ENCODE peak calls at places on chromosomes 4 and X, in six cellular contexts. H is A549, S is endothelial cell of umbilical vein, X is NB4, B is K562, C is HepG2. A is an unnamed sample.

GRCh38 chr4:98181815-98182214 is 38.5 kb upstream of the STPG2 start:
- DNase-seq in H (peak; percentile 1), S (no peak), B (no peak), X (no peak), C (no peak), A (no peak)

GRCh38 chrX:19661977-19662376 is 146.7 kb upstream of the MAP3K15 start:
- DNase-seq in C (no peak), X (no peak), S (no peak), H (no peak), B (no peak), A (no peak)

GRCh38 chrX:154317391-154318000 is 21.9 kb downstream of the TKTL1 start:
- DNase-seq in S (peak; percentile 14), X (no peak), B (peak; percentile 41), H (peak; percentile 44), C (no peak), A (no peak)

GRCh38 chrX:148947399-148948025 is 447.1 kb downstream of the AFF2 start:
- DNase-seq in S (no peak), X (peak; percentile 1), H (no peak), B (no peak), C (no peak), A (no peak)

GRCh38 chrX:16578218-16578617 is 71.7 kb upstream of the S100G start:
- DNase-seq in H (no peak), B (no peak), C (no peak), S (no peak), X (no peak), A (no peak)

GRCh38 chrX:49059209-49060191 is 701 bp downstream of the CCDC120 start:
- DNase-seq in X (no peak), S (no peak), C (no peak), H (no peak), B (peak; percentile 19), A (no peak)

GRCh38 chrX:12903646-12904045 is 2.8 kb upstream of the TLR8 start:
- DNase-seq in S (no peak), H (no peak), C (no peak), B (no peak), X (no peak), A (no peak)

GRCh38 chrX:134013092-134013497 is 27.7 kb upstream of the GPC3 start:
- DNase-seq in B (no peak), C (no peak), S (no peak), H (no peak), X (peak; percentile 11), A (no peak)

GRCh38 chr4:174154455-174154854 is 129.0 kb downstream of the FBXO8 start:
- DNase-seq in B (peak; percentile 64), C (no peak), S (peak; percentile 4), H (peak; percentile 43), X (no peak), A (no peak)

DNA sequence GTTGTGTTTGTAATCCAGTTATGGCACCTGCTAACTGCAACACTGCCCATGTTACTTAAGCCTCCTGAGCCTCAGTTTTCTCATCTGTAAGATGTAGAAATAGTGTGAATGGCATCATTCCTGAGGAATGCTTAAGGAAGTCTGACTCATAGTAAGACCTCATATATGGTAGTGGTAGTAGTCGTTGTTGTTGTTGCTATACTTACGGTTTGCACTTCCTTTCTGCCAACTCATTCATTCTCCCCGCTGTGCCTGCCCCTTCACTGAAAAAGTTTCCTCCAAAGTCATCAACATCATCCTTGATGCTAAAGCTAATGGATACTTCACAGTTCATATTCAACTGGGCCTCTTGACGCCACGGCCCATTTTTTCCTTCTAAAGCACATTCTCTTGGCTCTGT is 54.2 kb upstream of the SPANXN3 start:
- DNase-seq in B (no peak), H (no peak), S (no peak), X (no peak), C (no peak), A (no peak)
- TF ChIP-seq MYC in B (no peak), H (no peak), S (no peak), X (no peak), C (no peak), A (no peak)

GRCh38 chr4:150078041-150078995 is at the start of gene DCLK2:
- DNase-seq in C (no peak), S (peak; percentile 71), B (peak; percentile 15), X (peak; percentile 63), H (peak; percentile 75), A (no peak)

GRCh38 chr4:150080335-150080734 is 2.1 kb downstream of the DCLK2 start:
- DNase-seq in S (no peak), H (no peak), X (no peak), B (no peak), C (no peak), A (no peak)

GRCh38 chr4:150082241-150082640 is 4.0 kb downstream of the DCLK2 start:
- DNase-seq in C (no peak), B (no peak), H (no peak), S (no peak), X (no peak), A (peak; percentile 28)

GRCh38 chr4:150080875-150081274 is 2.6 kb downstream of the DCLK2 start:
- DNase-seq in X (no peak), C (peak; percentile 20), S (no peak), B (no peak), H (peak; percentile 38), A (no peak)

DNA sequence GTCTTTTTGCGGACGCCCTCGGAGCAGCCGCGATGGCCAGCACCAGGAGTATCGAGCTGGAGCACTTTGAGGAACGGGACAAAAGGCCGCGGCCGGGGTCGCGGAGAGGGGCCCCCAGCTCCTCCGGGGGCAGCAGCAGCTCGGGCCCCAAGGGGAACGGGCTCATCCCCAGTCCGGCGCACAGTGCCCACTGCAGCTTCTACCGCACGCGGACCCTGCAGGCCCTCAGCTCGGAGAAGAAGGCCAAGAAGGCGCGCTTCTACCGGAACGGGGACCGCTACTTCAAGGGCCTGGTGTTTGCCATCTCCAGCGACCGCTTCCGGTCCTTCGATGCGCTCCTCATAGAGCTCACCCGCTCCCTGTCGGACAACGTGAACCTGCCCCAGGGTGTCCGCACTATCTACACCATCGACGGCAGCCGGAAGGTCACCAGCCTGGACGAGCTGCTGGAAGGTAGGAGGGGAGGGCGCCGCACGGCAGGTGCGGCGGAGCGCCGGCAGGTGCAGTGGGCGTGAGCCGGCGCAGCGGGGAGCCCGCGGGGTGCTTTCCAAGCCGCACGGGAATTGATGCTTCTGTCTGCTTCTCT is 844 bp downstream of the DCLK2 start:
- DNase-seq in X (no peak), C (no peak), H (peak; percentile 69), B (no peak), S (no peak), A (no peak)
- TF ChIP-seq MYC in X (no peak), C (no peak), H (no peak), B (no peak), S (no peak), A (no peak)

DNA sequence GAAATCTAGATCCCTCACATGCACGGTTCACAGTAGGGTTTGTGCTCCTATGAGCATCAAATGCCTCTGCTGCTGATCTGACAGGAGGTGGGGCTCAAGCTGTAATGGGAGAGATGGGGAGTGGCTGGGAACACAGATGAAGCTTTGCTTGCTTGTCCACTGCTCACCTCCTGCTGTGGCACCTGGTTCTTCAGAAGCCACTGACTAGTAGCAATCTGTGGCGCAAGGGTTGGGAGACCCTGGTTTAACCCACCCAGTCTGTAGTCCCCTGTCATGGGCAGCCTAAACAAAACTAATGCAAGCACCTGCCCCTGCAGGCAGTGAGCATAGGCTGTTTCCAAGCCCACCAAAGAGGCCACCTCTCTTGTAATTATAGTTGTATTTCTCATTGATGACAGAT is 116.6 kb downstream of the SHOX start:
- DNase-seq in B (no peak), H (no peak), S (no peak), X (no peak), C (no peak), A (no peak)
- TF ChIP-seq MYC in B (no peak), H (no peak), S (no peak), X (no peak), C (no peak), A (no peak)

GRCh38 chr4:90226734-90227133 is 99.5 kb downstream of the CCSER1 start:
- DNase-seq in C (no peak), B (no peak), X (no peak), H (no peak), S (no peak), A (no peak)
- TF ChIP-seq MYC in C (no peak), B (no peak), X (no peak), H (no peak), S (no peak), A (no peak)

GRCh38 chr4:13455411-13455810 is 28.7 kb downstream of the RAB28 start:
- DNase-seq in X (no peak), S (no peak), B (no peak), C (no peak), H (no peak), A (no peak)
- TF ChIP-seq MYC in X (no peak), S (no peak), B (no peak), C (no peak), H (no peak), A (no peak)

A was measured in GM12878.